ENCODE peak calls at places on chromosomes 5 and 9, in ten cellular contexts. O is CD4-positive, alpha-beta T cell; P is AG08395; I is substantia nigra; F is GM19239; C is ACHN; E is stimulated activated CD4-positive, alpha-beta T cell treated with anti-CD3 and anti-CD28 coated beads, Interleukin-2, amount 100 ng/mL, for 48 hours; W is GM12891; U is posterior vena cava; G is T-helper 17 cell. D is an unnamed sample.

GRCh38 chr9:133932176-133932575 is 59.9 kb downstream of the VAV2 start:
- DNase-seq in O (no peak), P (no peak), I (no peak), F (no peak), C (no peak), E (no peak), W (no peak), U (no peak), G (no peak), D (no peak)

GRCh38 chr5:105554613-105555169 is 1992.1 kb upstream of the NUDT12 start:
- DNase-seq in O (no peak), P (no peak), I (no peak), F (no peak), C (no peak), E (no peak), W (no peak), U (no peak), G (no peak), D (no peak)

GRCh38 chr9:129482521-129483466 is 138.1 kb downstream of the C9orf50 start:
- DNase-seq in O (peak; percentile 13), P (peak; percentile 88), I (peak; percentile 81), F (no peak), C (peak; percentile 87), E (no peak), W (no peak), U (peak; percentile 96), G (peak; percentile 37), D (no peak)

GRCh38 chr9:133726401-133727276 is 11.5 kb downstream of the SARDH start:
- DNase-seq in O (peak; percentile 65), P (peak; percentile 71), I (no peak), F (no peak), C (peak; percentile 42), E (peak; percentile 45), W (no peak), U (peak; percentile 85), G (no peak), D (no peak)

GRCh38 chr5:58666598-58667595 is 84.0 kb downstream of the RAB3C start:
- DNase-seq in O (no peak), P (no peak), I (no peak), F (no peak), C (no peak), E (no peak), W (no peak), U (no peak), G (no peak), D (no peak)

GRCh38 chr5:8750100-8750499 is 795.8 kb downstream of the SEMA5A start:
- DNase-seq in O (no peak), P (no peak), I (no peak), F (no peak), C (no peak), E (no peak), W (no peak), U (no peak), G (no peak), D (no peak)

GRCh38 chr9:125550216-125550614 is 156.8 kb downstream of the MAPKAP1 start:
- DNase-seq in O (no peak), P (no peak), I (no peak), F (no peak), C (no peak), E (no peak), W (no peak), U (no peak), G (no peak), D (no peak)

GRCh38 chr5:136058031-136058971 is 29.5 kb downstream of the TGFBI start:
- DNase-seq in O (no peak), P (peak; percentile 79), I (no peak), F (no peak), C (peak; percentile 81), E (no peak), W (no peak), U (peak; percentile 88), G (no peak), D (no peak)

GRCh38 chr5:112018846-112019245 is 261.9 kb upstream of the NREP start:
- DNase-seq in O (no peak), P (no peak), I (no peak), F (no peak), C (no peak), E (no peak), W (no peak), U (no peak), G (no peak), D (no peak)

GRCh38 chr9:124139001-124139400 is 118.7 kb upstream of the NEK6 start:
- DNase-seq in O (no peak), P (peak; percentile 80), I (no peak), F (no peak), C (no peak), E (no peak), W (no peak), U (peak; percentile 26), G (no peak), D (no peak)

GRCh38 chr9:81609782-81610738 is 79.3 kb downstream of the TLE1 start:
- DNase-seq in O (no peak), P (peak; percentile 58), I (no peak), F (no peak), C (peak; percentile 66), E (no peak), W (no peak), U (no peak), G (no peak), D (no peak)

GRCh38 chr5:179115307-179115706 is 55.1 kb downstream of the ZNF354C start:
- DNase-seq in O (no peak), P (no peak), I (no peak), F (no peak), C (no peak), E (no peak), W (no peak), U (no peak), G (no peak), D (no peak)

GRCh38 chr9:100406962-100407361 is 20.0 kb upstream of the MSANTD3 start:
- DNase-seq in O (no peak), P (no peak), I (no peak), F (no peak), C (no peak), E (no peak), W (no peak), U (no peak), G (no peak), D (no peak)

GRCh38 chr9:130128251-130128650 is 44.0 kb upstream of the NCS1 start:
- DNase-seq in O (peak; percentile 55), P (no peak), I (no peak), F (peak; percentile 47), C (peak; percentile 2), E (peak; percentile 57), W (no peak), U (no peak), G (peak; percentile 30), D (peak; percentile 64)

GRCh38 chr9:36142510-36143161 is 6.1 kb downstream of the GLIPR2 start:
- DNase-seq in O (no peak), P (no peak), I (peak; percentile 41), F (no peak), C (no peak), E (no peak), W (no peak), U (peak; percentile 61), G (no peak), D (no peak)

GRCh38 chr9:109504689-109505088 is 6.6 kb upstream of the PTPN3 start:
- DNase-seq in O (no peak), P (no peak), I (no peak), F (no peak), C (no peak), E (no peak), W (no peak), U (no peak), G (no peak), D (no peak)

GRCh38 chr5:32187675-32188074 is 13.6 kb upstream of the GOLPH3 start:
- DNase-seq in O (no peak), P (no peak), I (no peak), F (no peak), C (no peak), E (no peak), W (no peak), U (no peak), G (no peak), D (no peak)

GRCh38 chr5:124059200-124059599 is 547.2 kb downstream of the CSNK1G3 start:
- DNase-seq in O (no peak), P (no peak), I (no peak), F (no peak), C (no peak), E (no peak), W (no peak), U (no peak), G (no peak), D (no peak)

GRCh38 chr9:130946778-130947617 is 8.0 kb upstream of the FIBCD1 start:
- DNase-seq in O (no peak), P (no peak), I (no peak), F (no peak), C (no peak), E (no peak), W (no peak), U (no peak), G (no peak), D (no peak)

GRCh38 chr5:14737309-14737708 is 72.8 kb downstream of the OTULIN start:
- DNase-seq in O (no peak), P (no peak), I (no peak), F (no peak), C (no peak), E (no peak), W (no peak), U (no peak), G (no peak), D (no peak)